ENCODE peak calls at places on chromosomes 12 and 14, in seven cellular contexts. E, Q, G, U, S, F and R are unnamed samples.

GRCh38 chr12:126784328-126784921 is 1482.5 kb upstream of the TMEM132C start:
- DNase-seq in S (peak), Q (peak), E (no peak), F (no peak), U (no peak), G (no peak), R (no peak)

GRCh38 chr12:39239484-39240143 is 203.3 kb downstream of the KIF21A start:
- DNase-seq in F (no peak), Q (no peak), G (no peak), E (no peak), S (no peak), U (no peak), R (no peak)

GRCh38 chr14:38961136-38961535 is 141.9 kb downstream of the SEC23A start:
- DNase-seq in F (no peak), Q (no peak), E (no peak), G (no peak), U (no peak), S (no peak), R (no peak)

GRCh38 chr12:7351177-7351576 is 47.3 kb downstream of the ACSM4 start:
- DNase-seq in U (no peak), S (no peak), G (no peak), F (no peak), Q (no peak), E (no peak), R (no peak)

GRCh38 chr12:39297946-39298345 is 145.0 kb downstream of the KIF21A start:
- DNase-seq in G (no peak), Q (no peak), S (no peak), E (no peak), F (no peak), U (no peak), R (no peak)

GRCh38 chr14:58167057-58167456 is 15.0 kb upstream of the ARMH4 start:
- DNase-seq in G (no peak), F (no peak), E (no peak), Q (no peak), U (no peak), S (no peak), R (no peak)

GRCh38 chr12:106841471-106842302 is 67.2 kb downstream of the RIC8B start:
- DNase-seq in G (no peak), F (peak), U (no peak), E (no peak), Q (peak), S (peak), R (peak)

GRCh38 chr14:97021001-97021400 is 223.8 kb downstream of the VRK1 start:
- DNase-seq in G (no peak), E (no peak), F (no peak), U (no peak), Q (no peak), S (no peak), R (no peak)

GRCh38 chr14:104973215-104974145 is 4.7 kb downstream of the AHNAK2 start:
- DNase-seq in E (peak), F (no peak), U (no peak), Q (peak), G (peak), S (peak), R (peak)